ENCODE peak calls at places on chromosomes 13 and 19, in ten cellular contexts. B, R, Q, N, C, O, K, P, Z and H are unnamed samples.

GRCh38 chr19:45863840-45864628 is at the start of gene FOXA3:
- DNase-seq in B (no peak), R (peak; percentile 84), Q (no peak), N (no peak), C (peak; percentile 38), O (peak; percentile 81), K (peak; percentile 24), P (peak; percentile 77), Z (peak; percentile 17), H (peak; percentile 77)

GRCh38 chr19:4676955-4677731 is 7.0 kb upstream of the MYDGF start:
- DNase-seq in B (no peak), R (no peak), Q (peak; percentile 30), N (no peak), C (peak; percentile 62), O (peak; percentile 56), K (peak; percentile 37), P (no peak), Z (peak; percentile 35), H (no peak)

GRCh38 chr13:77563110-77563509 is 27.6 kb downstream of the SCEL start:
- DNase-seq in B (no peak), R (no peak), Q (peak; percentile 48), N (no peak), C (peak; percentile 40), O (no peak), K (peak; percentile 48), P (no peak), Z (peak; percentile 17), H (no peak)

GRCh38 chr19:6721773-6722172 is 1.3 kb upstream of the C3 start:
- DNase-seq in B (no peak), R (peak; percentile 40), Q (no peak), N (no peak), C (no peak), O (no peak), K (no peak), P (no peak), Z (no peak), H (no peak)

GRCh38 chr19:27657271-27658051 is 1555.5 kb downstream of the UQCRFS1 start:
- DNase-seq in B (no peak), R (no peak), Q (no peak), N (no peak), C (no peak), O (peak; percentile 7), K (no peak), P (no peak), Z (no peak), H (no peak)

GRCh38 chr13:110396913-110397379 is 89.9 kb downstream of the COL4A2 start:
- DNase-seq in B (peak; percentile 100), R (peak; percentile 75), Q (peak; percentile 96), N (peak; percentile 100), C (peak; percentile 100), O (peak; percentile 62), K (peak; percentile 100), P (peak; percentile 86), Z (peak; percentile 100), H (peak; percentile 44)

GRCh38 chr19:47056416-47056815 is 8.0 kb upstream of the TMEM160 start:
- DNase-seq in B (no peak), R (no peak), Q (no peak), N (no peak), C (no peak), O (no peak), K (no peak), P (no peak), Z (no peak), H (no peak)

GRCh38 chr13:79782541-79783216 is 301.7 kb downstream of the NDFIP2 start:
- DNase-seq in B (no peak), R (peak; percentile 56), Q (peak; percentile 69), N (peak; percentile 44), C (no peak), O (peak; percentile 46), K (peak; percentile 74), P (peak; percentile 73), Z (peak; percentile 77), H (peak; percentile 63)

GRCh38 chr13:76965759-76966421 is 17.6 kb downstream of the ACOD1 start:
- DNase-seq in B (peak; percentile 44), R (no peak), Q (peak; percentile 58), N (peak; percentile 26), C (peak; percentile 73), O (peak; percentile 33), K (peak; percentile 88), P (no peak), Z (peak; percentile 61), H (no peak)

GRCh38 chr13:62684359-62684758 is 1268.7 kb upstream of the PCDH20 start:
- DNase-seq in B (no peak), R (no peak), Q (no peak), N (no peak), C (no peak), O (no peak), K (no peak), P (no peak), Z (no peak), H (no peak)

GRCh38 chr19:55069137-55069858 is 6.3 kb upstream of the RDH13 start:
- DNase-seq in B (no peak), R (peak; percentile 88), Q (peak; percentile 81), N (no peak), C (peak; percentile 21), O (peak; percentile 81), K (peak; percentile 29), P (no peak), Z (no peak), H (peak; percentile 50)

GRCh38 chr19:37564624-37565369 is 29.8 kb downstream of the ZNF571 start:
- DNase-seq in B (no peak), R (no peak), Q (no peak), N (no peak), C (no peak), O (no peak), K (peak; percentile 2), P (no peak), Z (no peak), H (no peak)

GRCh38 chr13:112725346-112726017 is 35.6 kb downstream of the ATP11A start:
- DNase-seq in B (no peak), R (no peak), Q (peak; percentile 50), N (no peak), C (no peak), O (no peak), K (no peak), P (no peak), Z (peak; percentile 62), H (no peak)

GRCh38 chr13:98626298-98626940 is 49.5 kb upstream of the STK24 start:
- DNase-seq in B (no peak), R (no peak), Q (no peak), N (no peak), C (peak; percentile 26), O (no peak), K (peak; percentile 8), P (no peak), Z (no peak), H (no peak)

GRCh38 chr13:90721937-90722336 is 625.5 kb upstream of the MIR17HG start:
- DNase-seq in B (no peak), R (no peak), Q (no peak), N (no peak), C (no peak), O (no peak), K (no peak), P (no peak), Z (no peak), H (no peak)

GRCh38 chr13:96779691-96780090 is 214.6 kb downstream of the OXGR1 start:
- DNase-seq in B (no peak), R (no peak), Q (no peak), N (no peak), C (peak; percentile 30), O (no peak), K (no peak), P (no peak), Z (no peak), H (no peak)

GRCh38 chr13:50365300-50365682 is 350.0 kb downstream of the KCNRG start:
- DNase-seq in B (no peak), R (no peak), Q (peak; percentile 79), N (no peak), C (no peak), O (no peak), K (no peak), P (no peak), Z (no peak), H (no peak)

GRCh38 chr19:54369082-54369691 is 4.5 kb upstream of the LAIR1 start:
- DNase-seq in B (no peak), R (no peak), Q (no peak), N (no peak), C (no peak), O (no peak), K (no peak), P (no peak), Z (no peak), H (no peak)

DNA sequence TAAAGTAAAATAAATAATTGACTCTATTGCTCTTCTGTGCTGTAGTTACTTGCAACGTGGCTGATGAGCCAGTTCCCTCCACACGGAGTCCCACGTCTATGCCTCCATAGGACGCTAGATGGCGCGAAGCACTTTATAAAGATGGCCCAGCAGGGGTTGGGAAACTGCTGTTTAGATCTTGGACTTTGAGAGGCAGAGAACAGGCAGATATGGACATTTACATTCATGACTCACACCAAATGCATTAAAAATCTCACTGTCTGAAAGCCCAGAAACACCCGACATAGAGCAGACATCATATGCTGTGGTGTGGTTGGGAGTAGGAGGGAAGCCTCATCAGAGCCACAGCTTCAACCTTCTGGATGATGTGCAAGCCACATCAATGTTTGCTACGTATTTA is 643.1 kb upstream of the ARGLU1 start:
- DNase-seq in B (peak; percentile 65), R (no peak), Q (peak; percentile 72), N (peak; percentile 88), C (peak; percentile 82), O (peak; percentile 80), K (peak; percentile 92), P (no peak), Z (peak; percentile 97), H (peak; percentile 43)
- H3K4me3 ChIP-seq in B (no peak overlapping the region), R (no peak overlapping the region), Q (no peak overlapping the region), N (no peak overlapping the region), C (no peak overlapping the region), O (no peak overlapping the region), K (no peak overlapping the region), P (peak overlapping the region; percentile 30), Z (no peak overlapping the region), H (no peak overlapping the region)

GRCh38 chr13:51585696-51586095 is 1.4 kb downstream of the WDFY2 start:
- DNase-seq in B (no peak), R (no peak), Q (peak; percentile 91), N (no peak), C (peak; percentile 80), O (no peak), K (no peak), P (no peak), Z (peak; percentile 62), H (no peak)
- H3K4me3 ChIP-seq in B (peak overlapping the region; percentile 68), R (no peak overlapping the region), Q (peak overlapping the region; percentile 53), N (peak overlapping the region; percentile 86), C (peak overlapping the region; percentile 96), O (peak overlapping the region; percentile 91), K (peak overlapping the region; percentile 92), P (peak overlapping the region; percentile 96), Z (peak overlapping the region; percentile 97), H (peak overlapping the region; percentile 93)

GRCh38 chr13:24680921-24681585 is 845 bp downstream of the ATP12A start:
- DNase-seq in B (no peak), R (no peak), Q (no peak), N (no peak), C (no peak), O (no peak), K (no peak), P (no peak), Z (no peak), H (no peak)
- H3K4me3 ChIP-seq in B (no peak overlapping the region), R (no peak overlapping the region), Q (no peak overlapping the region), N (no peak overlapping the region), C (no peak overlapping the region), O (peak overlapping the region; percentile 36), K (no peak overlapping the region), P (no peak overlapping the region), Z (no peak overlapping the region), H (no peak overlapping the region)

DNA sequence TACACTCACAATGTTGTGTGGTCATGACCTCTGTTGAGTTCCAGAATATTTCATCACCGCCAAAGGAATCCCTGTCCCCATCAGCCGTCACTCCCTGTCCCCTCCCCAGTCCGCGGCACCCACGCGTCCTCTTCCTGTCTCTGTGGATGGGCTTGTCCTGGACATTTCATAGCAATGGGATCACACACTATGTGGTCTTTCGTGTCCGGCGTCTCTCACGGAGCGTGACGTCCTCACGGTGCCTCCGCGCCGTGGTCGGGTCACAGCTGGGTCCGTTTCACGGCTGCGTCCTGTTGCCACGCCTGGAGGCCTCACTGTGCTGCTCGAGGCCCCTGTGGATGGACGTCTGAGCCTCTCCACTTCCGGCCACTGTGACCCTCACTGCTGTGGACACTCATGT is 6.6 kb downstream of the AZU1 start:
- DNase-seq in B (no peak), R (no peak), Q (no peak), N (no peak), C (no peak), O (no peak), K (no peak), P (no peak), Z (no peak), H (no peak)
- H3K4me3 ChIP-seq in B (no peak overlapping the region), R (no peak overlapping the region), Q (no peak overlapping the region), N (no peak overlapping the region), C (no peak overlapping the region), O (no peak overlapping the region), K (no peak overlapping the region), P (no peak overlapping the region), Z (no peak overlapping the region), H (no peak overlapping the region)